ENCODE peak calls at places on chromosomes 16 and 17, in nine cellular contexts. One of them, this sample, is unnamed.

GRCh38 chr17:6070280-6070894 is at the start of gene WSCD1:
- DNase-seq in myocyte: no peak
- DNase-seq in fibroblast of pulmonary artery: no peak
- DNase-seq in fibroblast of gingiva: no peak
- DNase-seq in neuronal stem cell: no peak
- DNase-seq in effector memory CD4-positive, alpha-beta T cell: no peak
- DNase-seq in AML-193: no peak
- DNase-seq in ELR: no peak
- DNase-seq in effector memory CD8-positive, alpha-beta T cell: no peak
- DNase-seq in this sample: no peak

GRCh38 chr17:62780273-62780672 is 27.8 kb downstream of the MARCHF10 start:
- DNase-seq in myocyte: no peak
- DNase-seq in fibroblast of pulmonary artery: no peak
- DNase-seq in fibroblast of gingiva: no peak
- DNase-seq in neuronal stem cell: no peak
- DNase-seq in effector memory CD4-positive, alpha-beta T cell: no peak
- DNase-seq in AML-193: no peak
- DNase-seq in ELR: no peak
- DNase-seq in effector memory CD8-positive, alpha-beta T cell: no peak
- DNase-seq in this sample: no peak

GRCh38 chr17:29682054-29682453 is 59.3 kb upstream of the CORO6 start:
- DNase-seq in myocyte: no peak
- DNase-seq in fibroblast of pulmonary artery: no peak
- DNase-seq in fibroblast of gingiva: no peak
- DNase-seq in neuronal stem cell: no peak
- DNase-seq in effector memory CD4-positive, alpha-beta T cell: no peak
- DNase-seq in AML-193: peak
- DNase-seq in ELR: peak
- DNase-seq in effector memory CD8-positive, alpha-beta T cell: no peak
- DNase-seq in this sample: no peak

GRCh38 chr16:1335996-1336395 is 2.6 kb downstream of the BAIAP3 start:
- DNase-seq in myocyte: no peak
- DNase-seq in fibroblast of pulmonary artery: no peak
- DNase-seq in fibroblast of gingiva: no peak
- DNase-seq in neuronal stem cell: no peak
- DNase-seq in effector memory CD4-positive, alpha-beta T cell: no peak
- DNase-seq in AML-193: no peak
- DNase-seq in ELR: peak
- DNase-seq in effector memory CD8-positive, alpha-beta T cell: no peak
- DNase-seq in this sample: no peak

GRCh38 chr16:85330694-85331188 is 218.5 kb upstream of the CIBAR2 start:
- DNase-seq in myocyte: peak
- DNase-seq in fibroblast of pulmonary artery: peak
- DNase-seq in fibroblast of gingiva: peak
- DNase-seq in neuronal stem cell: peak
- DNase-seq in effector memory CD4-positive, alpha-beta T cell: no peak
- DNase-seq in AML-193: peak
- DNase-seq in ELR: peak
- DNase-seq in effector memory CD8-positive, alpha-beta T cell: no peak
- DNase-seq in this sample: no peak

GRCh38 chr17:17824119-17824779 is 12.5 kb downstream of the SREBF1 start:
- DNase-seq in myocyte: no peak
- DNase-seq in fibroblast of pulmonary artery: no peak
- DNase-seq in fibroblast of gingiva: no peak
- DNase-seq in neuronal stem cell: no peak
- DNase-seq in effector memory CD4-positive, alpha-beta T cell: peak
- DNase-seq in AML-193: no peak
- DNase-seq in ELR: no peak
- DNase-seq in effector memory CD8-positive, alpha-beta T cell: no peak
- DNase-seq in this sample: no peak

GRCh38 chr16:53654946-53655345 is 48.7 kb downstream of the RPGRIP1L start:
- DNase-seq in myocyte: no peak
- DNase-seq in fibroblast of pulmonary artery: no peak
- DNase-seq in fibroblast of gingiva: peak
- DNase-seq in neuronal stem cell: no peak
- DNase-seq in effector memory CD4-positive, alpha-beta T cell: no peak
- DNase-seq in AML-193: no peak
- DNase-seq in ELR: no peak
- DNase-seq in effector memory CD8-positive, alpha-beta T cell: no peak
- DNase-seq in this sample: no peak

GRCh38 chr16:67935402-67936123 is 1.1 kb downstream of the PSMB10 start:
- DNase-seq in myocyte: peak
- DNase-seq in fibroblast of pulmonary artery: peak
- DNase-seq in fibroblast of gingiva: peak
- DNase-seq in neuronal stem cell: peak
- DNase-seq in effector memory CD4-positive, alpha-beta T cell: peak
- DNase-seq in AML-193: peak
- DNase-seq in ELR: peak
- DNase-seq in effector memory CD8-positive, alpha-beta T cell: peak
- DNase-seq in this sample: peak

GRCh38 chr17:35855965-35856364 is 12.7 kb downstream of the HEATR9 start:
- DNase-seq in myocyte: no peak
- DNase-seq in fibroblast of pulmonary artery: no peak
- DNase-seq in fibroblast of gingiva: no peak
- DNase-seq in neuronal stem cell: no peak
- DNase-seq in effector memory CD4-positive, alpha-beta T cell: no peak
- DNase-seq in AML-193: no peak
- DNase-seq in ELR: no peak
- DNase-seq in effector memory CD8-positive, alpha-beta T cell: no peak
- DNase-seq in this sample: no peak

GRCh38 chr16:1014221-1014620 is 32.7 kb downstream of the SOX8 start:
- DNase-seq in myocyte: no peak
- DNase-seq in fibroblast of pulmonary artery: no peak
- DNase-seq in fibroblast of gingiva: no peak
- DNase-seq in neuronal stem cell: no peak
- DNase-seq in effector memory CD4-positive, alpha-beta T cell: no peak
- DNase-seq in AML-193: no peak
- DNase-seq in ELR: no peak
- DNase-seq in effector memory CD8-positive, alpha-beta T cell: no peak
- DNase-seq in this sample: no peak

GRCh38 chr16:29860218-29860617 is 2.8 kb downstream of the CDIPT start:
- DNase-seq in myocyte: no peak
- DNase-seq in fibroblast of pulmonary artery: no peak
- DNase-seq in fibroblast of gingiva: no peak
- DNase-seq in neuronal stem cell: no peak
- DNase-seq in effector memory CD4-positive, alpha-beta T cell: no peak
- DNase-seq in AML-193: no peak
- DNase-seq in ELR: no peak
- DNase-seq in effector memory CD8-positive, alpha-beta T cell: no peak
- DNase-seq in this sample: no peak